ENCODE peak calls at places on chromosomes 1 and 21, in six cellular contexts. G is cardiac muscle cell, X is body of pancreas, L is BJ, T is right atrium auricular region, V is GM10248. C is an unnamed sample.

GRCh38 chr1:28915036-28915895 is 897 bp downstream of the EPB41 start:
- DNase-seq in X (peak; percentile 20), V (no peak), T (no peak), G (peak; percentile 57), L (no peak), C (peak; percentile 52)

GRCh38 chr1:32199717-32200072 is 700 bp upstream of the CCDC28B start:
- DNase-seq in X (peak; percentile 87), T (peak; percentile 70), G (peak; percentile 34), L (no peak), V (no peak), C (no peak)

GRCh38 chr1:3929122-3929521 is 29.1 kb upstream of the C1orf174 start:
- DNase-seq in G (no peak), V (no peak), X (no peak), T (no peak), L (no peak), C (no peak)

GRCh38 chr1:211327341-211327921 is 798 bp downstream of the TRAF5 start:
- DNase-seq in L (no peak), G (peak; percentile 20), X (peak; percentile 87), V (peak; percentile 49), T (no peak), C (peak; percentile 64)

GRCh38 chr1:155124503-155125463 is 2.9 kb upstream of the EFNA1 start:
- DNase-seq in V (no peak), T (no peak), X (no peak), L (peak; percentile 1), G (no peak), C (no peak)

GRCh38 chr1:161119017-161119378 is 1.1 kb downstream of the NIT1 start:
- DNase-seq in T (no peak), V (no peak), X (peak; percentile 60), L (no peak), G (no peak), C (no peak)

GRCh38 chr1:174871886-174872285 is 127.9 kb upstream of the CACYBP start:
- DNase-seq in L (no peak), X (no peak), V (no peak), G (no peak), T (no peak), C (no peak)

GRCh38 chr1:147509786-147510360 is 31.4 kb upstream of the BCL9 start:
- DNase-seq in X (no peak), V (no peak), T (no peak), G (peak; percentile 66), L (no peak), C (no peak)

GRCh38 chr1:151606384-151606783 is 5.5 kb upstream of the SNX27 start:
- DNase-seq in V (no peak), G (no peak), L (no peak), T (no peak), X (no peak), C (no peak)

GRCh38 chr1:84264961-84265360 is 36.5 kb upstream of the SAMD13 start:
- DNase-seq in V (no peak), X (no peak), L (no peak), G (no peak), T (no peak), C (no peak)

GRCh38 chr21:45644041-45644906 is 749 bp downstream of the PCBP3 start:
- DNase-seq in T (no peak), X (no peak), V (no peak), G (no peak), L (no peak), C (peak; percentile 45)

GRCh38 chr1:3971981-3972380 is 71.9 kb upstream of the C1orf174 start:
- DNase-seq in T (no peak), V (no peak), L (no peak), G (no peak), X (no peak), C (no peak)

GRCh38 chr21:36193200-36193599 is 36.6 kb downstream of the DOP1B start:
- DNase-seq in V (no peak), T (no peak), G (no peak), X (no peak), L (no peak), C (no peak)

GRCh38 chr1:59414406-59415133 is 117.7 kb downstream of the FGGY start:
- DNase-seq in L (peak; percentile 51), X (no peak), V (no peak), G (no peak), T (no peak), C (no peak)

GRCh38 chr1:44801491-44802305 is 1.5 kb downstream of the PLK3 start:
- DNase-seq in T (no peak), G (no peak), X (no peak), L (no peak), V (no peak), C (no peak)

GRCh38 chr1:176943783-176944182 is 220.7 kb downstream of the ASTN1 start:
- DNase-seq in V (no peak), T (no peak), L (no peak), G (no peak), X (no peak), C (no peak)

GRCh38 chr1:205042911-205043806 is at the start of gene CNTN2:
- DNase-seq in V (no peak), G (peak; percentile 39), T (no peak), L (no peak), X (no peak), C (no peak)

GRCh38 chr21:42412636-42412933 is 8.9 kb downstream of the UBASH3A start:
- DNase-seq in T (no peak), X (no peak), G (no peak), L (no peak), V (no peak), C (no peak)

GRCh38 chr1:162878000-162878596 is 17.1 kb upstream of the CCDC190 start:
- DNase-seq in X (peak; percentile 59), G (peak; percentile 76), T (no peak), V (peak; percentile 14), L (no peak), C (peak; percentile 10)

GRCh38 chr1:11320153-11320936 is 47.3 kb downstream of the UBIAD1 start:
- DNase-seq in V (peak; percentile 78), G (peak; percentile 74), T (no peak), L (no peak), X (no peak), C (peak; percentile 72)

GRCh38 chr1:12630946-12631540 is 12.8 kb upstream of the AADACL4 start:
- DNase-seq in T (no peak), L (no peak), V (no peak), X (peak; percentile 24), G (no peak), C (no peak)

GRCh38 chr1:230158422-230159291 is 91.6 kb downstream of the GALNT2 start:
- DNase-seq in G (no peak), T (no peak), L (no peak), V (no peak), X (no peak), C (no peak)

GRCh38 chr1:54297596-54298283 is 97.8 kb downstream of the MRPL37 start:
- DNase-seq in X (no peak), V (no peak), T (no peak), L (no peak), G (no peak), C (no peak)

GRCh38 chr1:108000620-108001105 is 35.7 kb upstream of the VAV3 start:
- DNase-seq in T (no peak), L (no peak), G (no peak), X (peak; percentile 22), V (no peak), C (no peak)

GRCh38 chr1:22613226-22613918 is 23.1 kb upstream of the C1QA start:
- DNase-seq in T (no peak), X (no peak), G (no peak), L (no peak), V (no peak), C (no peak)

GRCh38 chr1:1208713-1209433 is 2.5 kb upstream of the TNFRSF18 start:
- DNase-seq in G (no peak), V (peak; percentile 68), X (no peak), L (no peak), T (no peak), C (peak; percentile 73)

GRCh38 chr1:35315649-35316048 is 47.1 kb downstream of the ZMYM4 start:
- DNase-seq in L (no peak), T (no peak), X (no peak), G (no peak), V (no peak), C (no peak)
- TF ChIP-seq CTCF in L (no peak), T (no peak), X (no peak), G (no peak), V (no peak), C (no peak)

GRCh38 chr1:203306089-203306969 is 1.0 kb downstream of the BTG2 start:
- DNase-seq in L (peak; percentile 70), X (peak; percentile 92), T (peak; percentile 91), G (peak; percentile 57), V (peak; percentile 58), C (peak; percentile 60)
- TF ChIP-seq CTCF in L (peak; percentile 23), X (peak; percentile 60), T (no peak), G (peak; percentile 1), V (peak; percentile 45), C (no peak)

GRCh38 chr1:35069746-35070145 is 9.4 kb upstream of the ZMYM1 start:
- DNase-seq in V (no peak), T (no peak), G (no peak), X (no peak), L (no peak), C (no peak)

GRCh38 chr1:35079003-35079930 is at the start of gene ZMYM1:
- DNase-seq in T (peak; percentile 86), V (peak; percentile 92), L (peak; percentile 39), G (peak; percentile 94), X (peak; percentile 83), C (peak; percentile 85)

DNA sequence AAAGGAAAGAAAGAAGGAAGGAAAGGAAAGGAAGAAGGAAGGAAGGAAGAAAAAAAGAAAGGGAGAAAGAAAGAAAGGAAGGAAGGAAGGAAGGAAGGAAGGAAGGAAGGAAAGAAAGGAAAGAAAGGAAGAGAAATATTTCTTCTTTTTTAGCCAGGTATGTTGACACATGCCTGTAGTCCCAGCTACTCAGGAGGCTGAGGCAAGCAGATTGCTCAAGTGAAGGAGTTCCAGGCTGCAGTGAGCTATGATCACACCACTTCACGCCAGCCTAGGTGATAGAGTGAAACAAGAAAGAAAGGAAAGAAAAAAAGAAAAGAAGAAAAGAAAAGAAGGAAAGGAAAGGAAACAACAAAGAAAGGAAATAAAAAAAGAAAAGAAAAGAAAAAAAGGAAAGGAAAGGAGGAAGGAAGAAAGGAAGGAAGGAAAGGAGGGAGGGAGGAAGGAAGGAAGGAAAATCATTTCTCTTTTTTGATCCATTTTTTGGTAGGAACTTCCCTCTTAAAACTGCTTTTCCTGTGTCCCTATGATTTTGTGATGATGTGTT is 5.8 kb upstream of the ZMYM1 start:
- DNase-seq in L (no peak), T (no peak), G (no peak), X (no peak), V (no peak), C (no peak)
- TF ChIP-seq CTCF in L (no peak), T (no peak), G (no peak), X (no peak), V (no peak), C (no peak)

GRCh38 chr21:34199121-34199910 is 125.9 kb downstream of the MRPS6 start:
- DNase-seq in X (no peak), G (no peak), V (no peak), T (no peak), L (no peak), C (no peak)

GRCh38 chr21:34196996-34197395 is 123.6 kb downstream of the MRPS6 start:
- DNase-seq in T (no peak), G (no peak), L (no peak), V (no peak), X (no peak), C (no peak)

GRCh38 chr21:34195365-34195764 is 122.0 kb downstream of the MRPS6 start:
- DNase-seq in T (no peak), G (no peak), X (no peak), L (no peak), V (no peak), C (no peak)

GRCh38 chr21:34198232-34199120 is 125.1 kb downstream of the MRPS6 start:
- DNase-seq in L (no peak), T (no peak), X (no peak), G (peak; percentile 18), V (no peak), C (peak; percentile 43)

GRCh38 chr21:34197561-34197960 is 124.2 kb downstream of the MRPS6 start:
- DNase-seq in X (no peak), L (no peak), V (no peak), G (no peak), T (no peak), C (no peak)
- TF ChIP-seq CTCF in X (no peak), L (no peak), V (no peak), G (no peak), T (no peak), C (no peak)

C was measured in GM20000.